ENCODE peak calls at places on chromosomes 2 and 18, in five cellular contexts. G is neuronal stem cell, X is H9, S is trophoblast cell, Y is H1. B is an unnamed sample.

GRCh38 chr2:98924038-98924437 is 12.0 kb downstream of the CRACDL start:
- DNase-seq in S (no peak), Y (no peak), X (no peak), G (no peak), B (no peak)

GRCh38 chr2:9037176-9037575 is 33.7 kb upstream of the MBOAT2 start:
- DNase-seq in G (no peak), Y (no peak), S (no peak), X (no peak), B (no peak)

GRCh38 chr2:149080964-149081363 is 42.5 kb downstream of the LYPD6B start:
- DNase-seq in S (peak; percentile 45), Y (no peak), X (peak; percentile 58), G (no peak), B (peak; percentile 43)

GRCh38 chr2:8285081-8285480 is 396.8 kb upstream of the ID2 start:
- DNase-seq in Y (no peak), G (no peak), X (peak; percentile 42), S (peak; percentile 9), B (peak; percentile 9)

GRCh38 chr2:199458017-199458805 is 472 bp upstream of the SATB2 start:
- DNase-seq in Y (no peak), G (peak; percentile 41), S (peak; percentile 57), X (peak; percentile 64), B (no peak)

GRCh38 chr18:61502472-61502871 is 169.2 kb downstream of the CDH20 start:
- DNase-seq in X (peak; percentile 50), Y (no peak), G (peak; percentile 51), S (peak; percentile 74), B (peak; percentile 61)

GRCh38 chr2:132909427-132909826 is 239.4 kb upstream of the LYPD1 start:
- DNase-seq in S (no peak), G (no peak), X (no peak), Y (no peak), B (peak; percentile 3)

GRCh38 chr18:22703883-22704626 is 229.1 kb upstream of the RBBP8 start:
- DNase-seq in X (no peak), Y (no peak), G (peak; percentile 49), S (peak; percentile 66), B (peak; percentile 57)

GRCh38 chr2:4895376-4895775 is 796.8 kb upstream of the SOX11 start:
- DNase-seq in G (no peak), S (no peak), X (no peak), Y (no peak), B (no peak)

GRCh38 chr18:55018602-55019001 is 59.3 kb upstream of the CCDC68 start:
- DNase-seq in Y (no peak), S (peak; percentile 53), X (no peak), G (no peak), B (peak; percentile 33)

GRCh38 chr2:205889073-205889472 is 196.9 kb downstream of the INO80D start:
- DNase-seq in Y (no peak), X (no peak), G (no peak), S (peak; percentile 87), B (peak; percentile 4)

DNA sequence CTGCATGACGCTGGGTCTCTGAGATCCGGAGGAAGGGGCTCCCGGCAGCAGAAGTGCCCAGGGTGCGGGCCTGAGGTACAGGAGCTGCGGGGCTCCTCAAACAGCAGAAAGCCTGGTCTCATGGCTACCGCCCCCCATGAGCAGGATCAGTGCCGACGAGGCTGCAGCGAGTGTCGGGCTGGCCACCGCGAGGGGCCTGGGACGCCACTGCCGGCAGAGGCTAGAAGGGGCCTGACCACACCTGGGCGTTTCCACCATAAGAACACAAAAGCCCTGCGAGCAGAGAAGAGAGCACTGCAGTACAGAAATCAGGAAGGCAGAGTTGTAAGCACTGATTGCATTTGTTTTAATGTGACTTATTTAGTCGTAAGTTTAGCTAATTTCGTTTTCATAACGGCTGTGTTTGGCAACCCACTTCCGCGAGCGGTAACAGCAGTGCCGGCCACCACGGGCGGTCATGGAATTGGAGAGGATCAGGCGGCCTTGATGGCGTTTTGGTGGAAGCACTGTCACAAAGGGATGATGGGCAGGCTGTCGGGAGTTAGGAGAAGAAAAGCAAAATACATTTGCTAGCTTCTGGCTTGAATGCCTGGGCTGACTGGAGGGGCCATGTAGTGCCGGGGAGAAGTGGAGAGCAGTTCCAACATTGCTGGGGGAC is 117.4 kb downstream of the HDAC4 start:
- DNase-seq in Y (no peak), S (no peak), X (no peak), G (no peak), B (no peak)
- H2BK120ac ChIP-seq in Y (no peak overlapping the region), S (no peak overlapping the region), X (no peak overlapping the region), G (no peak overlapping the region), B (no peak overlapping the region)

GRCh38 chr18:63260075-63260754 is 59.4 kb downstream of the BCL2 start:
- DNase-seq in Y (no peak), X (no peak), S (peak; percentile 98), G (no peak), B (no peak)
- H3K9ac ChIP-seq in Y (no peak overlapping the region), X (no peak overlapping the region), S (no peak overlapping the region), G (no peak overlapping the region), B (no peak overlapping the region)

GRCh38 chr2:196974970-196975369 is 48.5 kb upstream of the PGAP1 start:
- DNase-seq in X (no peak), Y (no peak), G (no peak), S (no peak), B (no peak)
- H2BK12ac ChIP-seq in X (no peak overlapping the region), Y (no peak overlapping the region), G (no peak overlapping the region), S (no peak overlapping the region), B (no peak overlapping the region)

DNA sequence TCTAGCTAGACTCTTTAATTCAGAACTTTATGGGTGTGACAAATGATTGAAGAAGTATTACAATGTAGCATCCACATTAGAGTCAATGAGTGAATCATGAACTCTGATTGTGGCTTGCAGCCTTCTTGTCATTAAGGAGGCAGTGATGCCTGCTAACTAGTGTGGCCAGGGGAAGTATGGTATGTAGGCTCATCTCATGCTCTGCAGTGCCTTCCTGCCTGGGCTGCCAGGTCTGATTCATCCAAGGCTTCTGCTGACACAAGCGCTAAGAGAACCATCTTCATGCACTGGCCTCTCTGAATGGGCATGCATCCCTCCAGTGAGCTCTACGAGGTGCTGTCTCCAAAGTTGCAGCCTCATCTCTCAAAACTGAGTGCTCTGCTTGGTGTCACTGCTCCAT is 144.3 kb downstream of the MTCL1 start:
- DNase-seq in Y (no peak), X (no peak), G (no peak), S (no peak), B (no peak)
- H2BK120ac ChIP-seq in Y (no peak overlapping the region), X (no peak overlapping the region), G (no peak overlapping the region), S (no peak overlapping the region), B (no peak overlapping the region)

GRCh38 chr2:27920148-27920885 is 29.8 kb downstream of the BABAM2 start:
- DNase-seq in S (peak; percentile 83), Y (no peak), G (no peak), X (no peak), B (peak; percentile 17)
- H3K9ac ChIP-seq in S (no peak overlapping the region), Y (no peak overlapping the region), G (no peak overlapping the region), X (no peak overlapping the region), B (no peak overlapping the region)